ENCODE peak calls at places on chromosome 21, in five cellular contexts. M is amniotic epithelial cell; P is NCI-H2227 treated with DMSO at 0.1 percent for 48 hours; O is Karpas-422; N is stimulated activated CD4-positive, alpha-beta T cell treated with anti-CD3 and anti-CD28 coated beads, Interleukin-15, amount 100 ng/mL, for 24 hours. W is an unnamed sample.

GRCh38 chr21:43881283-43881682 is 16.3 kb downstream of the AGPAT3 start:
- DNase-seq in M (no peak), P (no peak), O (no peak), N (peak), W (peak)

GRCh38 chr21:16125274-16125673 is 395.5 kb downstream of the USP25 start:
- DNase-seq in M (no peak), P (no peak), O (no peak), N (no peak), W (no peak)

GRCh38 chr21:42654913-42655796 is 1.7 kb downstream of the PDE9A start:
- DNase-seq in M (no peak), P (no peak), O (peak), N (peak), W (peak)

GRCh38 chr21:40339050-40339449 is 471.8 kb downstream of the PCP4 start:
- DNase-seq in M (no peak), P (no peak), O (no peak), N (no peak), W (no peak)

GRCh38 chr21:31446206-31446900 is 102.3 kb upstream of the TIAM1 start:
- DNase-seq in M (no peak), P (no peak), O (no peak), N (peak), W (peak)

GRCh38 chr21:17613242-17613676 is 558 bp upstream of the BTG3 start:
- DNase-seq in M (peak), P (peak), O (no peak), N (no peak), W (no peak)

GRCh38 chr21:15978158-15978805 is 248.5 kb downstream of the USP25 start:
- DNase-seq in M (peak), P (no peak), O (no peak), N (no peak), W (no peak)

GRCh38 chr21:43211085-43212071 is 42.6 kb downstream of the CRYAA start:
- DNase-seq in M (no peak), P (no peak), O (peak), N (no peak), W (no peak)

GRCh38 chr21:41601573-41602371 is 93.8 kb upstream of the TMPRSS2 start:
- DNase-seq in M (no peak), P (no peak), O (no peak), N (no peak), W (no peak)